ENCODE peak calls at places on chromosomes 3 and 15, in six cellular contexts. One of them, this sample, is unnamed.

GRCh38 chr15:99762288-99762687 is 29.1 kb upstream of the LYSMD4 start:
- DNase-seq in G401: no peak
- DNase-seq in PC-9: no peak
- DNase-seq in GM23338: no peak
- DNase-seq in HEK293T: no peak
- DNase-seq in non-pigmented ciliary epithelial cell: no peak
- DNase-seq in this sample: no peak

GRCh38 chr15:49678655-49679054 is 57.8 kb downstream of the DTWD1 start:
- DNase-seq in G401: no peak
- DNase-seq in PC-9: no peak
- DNase-seq in GM23338: no peak
- DNase-seq in HEK293T: no peak
- DNase-seq in non-pigmented ciliary epithelial cell: no peak
- DNase-seq in this sample: no peak

GRCh38 chr3:100370751-100371150 is 30.1 kb downstream of the TOMM70 start:
- DNase-seq in G401: no peak
- DNase-seq in PC-9: no peak
- DNase-seq in GM23338: no peak
- DNase-seq in HEK293T: no peak
- DNase-seq in non-pigmented ciliary epithelial cell: no peak
- DNase-seq in this sample: no peak

GRCh38 chr3:34013818-34014576 is 215.6 kb downstream of the PDCD6IP start:
- DNase-seq in G401: no peak
- DNase-seq in PC-9: no peak
- DNase-seq in GM23338: no peak
- DNase-seq in HEK293T: no peak
- DNase-seq in non-pigmented ciliary epithelial cell: no peak
- DNase-seq in this sample: no peak

GRCh38 chr3:30273304-30274072 is 332.9 kb upstream of the TGFBR2 start:
- DNase-seq in G401: no peak
- DNase-seq in PC-9: no peak
- DNase-seq in GM23338: no peak
- DNase-seq in HEK293T: no peak
- DNase-seq in non-pigmented ciliary epithelial cell: no peak
- DNase-seq in this sample: no peak

GRCh38 chr3:197736010-197736490 is 654 bp downstream of the RUBCN start:
- DNase-seq in G401: peak
- DNase-seq in PC-9: no peak
- DNase-seq in GM23338: peak
- DNase-seq in HEK293T: no peak
- DNase-seq in non-pigmented ciliary epithelial cell: no peak
- DNase-seq in this sample: no peak

GRCh38 chr3:107220538-107220937 is 156.7 kb upstream of the CCDC54 start:
- DNase-seq in G401: no peak
- DNase-seq in PC-9: no peak
- DNase-seq in GM23338: no peak
- DNase-seq in HEK293T: no peak
- DNase-seq in non-pigmented ciliary epithelial cell: no peak
- DNase-seq in this sample: no peak

GRCh38 chr3:11668243-11669232 is 24.8 kb upstream of the VGLL4 start:
- DNase-seq in G401: peak
- DNase-seq in PC-9: no peak
- DNase-seq in GM23338: no peak
- DNase-seq in HEK293T: no peak
- DNase-seq in non-pigmented ciliary epithelial cell: no peak
- DNase-seq in this sample: no peak

GRCh38 chr3:155805204-155805801 is 775 bp downstream of the C3orf33 start:
- DNase-seq in G401: no peak
- DNase-seq in PC-9: no peak
- DNase-seq in GM23338: no peak
- DNase-seq in HEK293T: no peak
- DNase-seq in non-pigmented ciliary epithelial cell: no peak
- DNase-seq in this sample: no peak

GRCh38 chr15:40917585-40917984 is 11.6 kb upstream of the DLL4 start:
- DNase-seq in G401: no peak
- DNase-seq in PC-9: no peak
- DNase-seq in GM23338: peak
- DNase-seq in HEK293T: no peak
- DNase-seq in non-pigmented ciliary epithelial cell: no peak
- DNase-seq in this sample: no peak

GRCh38 chr3:52297242-52298146 is 9.9 kb downstream of the GLYCTK start:
- DNase-seq in G401: no peak
- DNase-seq in PC-9: no peak
- DNase-seq in GM23338: no peak
- DNase-seq in HEK293T: no peak
- DNase-seq in non-pigmented ciliary epithelial cell: no peak
- DNase-seq in this sample: no peak

GRCh38 chr15:89179966-89180875 is 41.2 kb downstream of the RLBP1 start:
- DNase-seq in G401: no peak
- DNase-seq in PC-9: no peak
- DNase-seq in GM23338: no peak
- DNase-seq in HEK293T: no peak
- DNase-seq in non-pigmented ciliary epithelial cell: no peak
- DNase-seq in this sample: no peak

GRCh38 chr15:92801412-92801773 is 98.7 kb upstream of the CHD2 start:
- DNase-seq in G401: no peak
- DNase-seq in PC-9: peak
- DNase-seq in GM23338: no peak
- DNase-seq in HEK293T: no peak
- DNase-seq in non-pigmented ciliary epithelial cell: peak
- DNase-seq in this sample: no peak

GRCh38 chr3:129059311-129059975 is 1.1 kb upstream of the GP9 start:
- DNase-seq in G401: no peak
- DNase-seq in PC-9: no peak
- DNase-seq in GM23338: no peak
- DNase-seq in HEK293T: no peak
- DNase-seq in non-pigmented ciliary epithelial cell: no peak
- DNase-seq in this sample: no peak

GRCh38 chr3:181009225-181009624 is 19.7 kb upstream of the DNAJC19 start:
- DNase-seq in G401: no peak
- DNase-seq in PC-9: no peak
- DNase-seq in GM23338: no peak
- DNase-seq in HEK293T: no peak
- DNase-seq in non-pigmented ciliary epithelial cell: no peak
- DNase-seq in this sample: no peak

GRCh38 chr3:122427857-122428471 is 12.1 kb upstream of the WDR5B start:
- DNase-seq in G401: no peak
- DNase-seq in PC-9: peak
- DNase-seq in GM23338: no peak
- DNase-seq in HEK293T: no peak
- DNase-seq in non-pigmented ciliary epithelial cell: no peak
- DNase-seq in this sample: no peak

GRCh38 chr15:98694153-98694552 is 45.8 kb downstream of the IGF1R start:
- DNase-seq in G401: no peak
- DNase-seq in PC-9: no peak
- DNase-seq in GM23338: no peak
- DNase-seq in HEK293T: no peak
- DNase-seq in non-pigmented ciliary epithelial cell: no peak
- DNase-seq in this sample: no peak

GRCh38 chr15:52677593-52677992 is 1.6 kb downstream of the ATOSA start:
- DNase-seq in G401: no peak
- DNase-seq in PC-9: no peak
- DNase-seq in GM23338: no peak
- DNase-seq in HEK293T: no peak
- DNase-seq in non-pigmented ciliary epithelial cell: no peak
- DNase-seq in this sample: no peak

GRCh38 chr15:71219646-71220045 is 104.4 kb downstream of the THSD4 start:
- DNase-seq in G401: no peak
- DNase-seq in PC-9: no peak
- DNase-seq in GM23338: no peak
- DNase-seq in HEK293T: no peak
- DNase-seq in non-pigmented ciliary epithelial cell: peak
- DNase-seq in this sample: no peak

GRCh38 chr3:89234620-89235019 is 127.2 kb downstream of the EPHA3 start:
- DNase-seq in G401: no peak
- DNase-seq in PC-9: no peak
- DNase-seq in GM23338: no peak
- DNase-seq in HEK293T: no peak
- DNase-seq in non-pigmented ciliary epithelial cell: no peak
- DNase-seq in this sample: no peak

GRCh38 chr3:107939621-107940236 is 151.1 kb downstream of the CD47 start:
- DNase-seq in G401: no peak
- DNase-seq in PC-9: no peak
- DNase-seq in GM23338: no peak
- DNase-seq in HEK293T: no peak
- DNase-seq in non-pigmented ciliary epithelial cell: no peak
- DNase-seq in this sample: no peak

GRCh38 chr15:47184003-47184404 is 533.3 kb upstream of the SEMA6D start:
- DNase-seq in G401: no peak
- DNase-seq in PC-9: no peak
- DNase-seq in GM23338: peak
- DNase-seq in HEK293T: peak
- DNase-seq in non-pigmented ciliary epithelial cell: no peak
- DNase-seq in this sample: no peak

This sample was measured in putamen.